ENCODE peak calls at places on chromosomes 11 and 22, in six cellular contexts. U is cardiac fibroblast, Q is tibial nerve, E is osteoblast, I is OCI-LY7, A is IMR-90. T is an unnamed sample.

GRCh38 chr11:926341-926916 is 759 bp downstream of the AP2A2 start:
- DNase-seq in E (peak), I (no peak), A (peak), Q (no peak), U (peak), T (no peak)

GRCh38 chr11:4087551-4087950 is 7.0 kb upstream of the RRM1 start:
- DNase-seq in E (peak), A (peak), I (no peak), U (no peak), Q (no peak), T (no peak)

GRCh38 chr11:77019976-77020591 is 14.1 kb upstream of the B3GNT6 start:
- DNase-seq in Q (no peak), A (peak), U (peak), I (no peak), E (no peak), T (no peak)

GRCh38 chr11:75465701-75466531 is 32.9 kb upstream of the KLHL35 start:
- DNase-seq in I (no peak), A (peak), U (peak), Q (no peak), E (peak), T (no peak)

GRCh38 chr11:20193307-20193706 is 33.0 kb upstream of the DBX1 start:
- DNase-seq in E (no peak), U (no peak), A (no peak), I (no peak), Q (no peak), T (peak)

GRCh38 chr11:32581556-32581955 is 2.1 kb upstream of the EIF3M start:
- DNase-seq in I (no peak), A (no peak), E (no peak), Q (no peak), U (no peak), T (no peak)

GRCh38 chr11:24391165-24391564 is 105.7 kb upstream of the LUZP2 start:
- DNase-seq in E (no peak), A (peak), Q (no peak), I (no peak), U (peak), T (no peak)

GRCh38 chr22:25235547-25236290 is 16.3 kb downstream of the CRYBB2 start:
- DNase-seq in E (peak), I (peak), U (peak), Q (no peak), A (peak), T (peak)

GRCh38 chr11:85277693-85278092 is 349.5 kb downstream of the DLG2 start:
- DNase-seq in A (no peak), U (no peak), Q (no peak), I (no peak), E (no peak), T (no peak)

GRCh38 chr11:12838463-12839120 is 164.4 kb downstream of the TEAD1 start:
- DNase-seq in U (peak), Q (no peak), A (no peak), E (peak), I (no peak), T (peak)

GRCh38 chr11:45543808-45544422 is 121.5 kb downstream of the CHST1 start:
- DNase-seq in A (peak), E (no peak), U (peak), Q (no peak), I (peak), T (peak)

GRCh38 chr11:44014968-44015623 is 32.7 kb upstream of the ACCSL start:
- DNase-seq in A (peak), Q (no peak), I (no peak), E (peak), U (peak), T (no peak)

GRCh38 chr22:24247011-24247507 is 2.2 kb upstream of the GGT5 start:
- DNase-seq in I (no peak), U (peak), Q (no peak), E (peak), A (peak), T (no peak)

GRCh38 chr11:48001438-48002021 is 21.2 kb downstream of the PTPRJ start:
- DNase-seq in E (peak), U (peak), Q (no peak), A (peak), I (peak), T (peak)

GRCh38 chr11:3105791-3106735 is 48.8 kb upstream of the CARS1 start:
- DNase-seq in U (no peak), Q (no peak), I (no peak), A (no peak), E (peak), T (no peak)

GRCh38 chr11:44418438-44418795 is 108.5 kb upstream of the ALX4 start:
- DNase-seq in A (no peak), U (no peak), E (no peak), Q (no peak), I (no peak), T (no peak)

GRCh38 chr11:134730596-134731538 is 318.8 kb upstream of the B3GAT1 start:
- DNase-seq in Q (no peak), I (no peak), A (no peak), U (no peak), E (no peak), T (no peak)

GRCh38 chr11:133477263-133477625 is 55.1 kb downstream of the OPCML start:
- DNase-seq in Q (no peak), I (no peak), A (no peak), E (no peak), U (no peak), T (no peak)

GRCh38 chr11:88680806-88681205 is 343.3 kb upstream of the CTSC start:
- DNase-seq in E (no peak), Q (no peak), I (no peak), A (peak), U (peak), T (no peak)

GRCh38 chr11:126547691-126548090 is 192.2 kb downstream of the ST3GAL4 start:
- DNase-seq in I (no peak), A (peak), Q (no peak), U (no peak), E (no peak), T (no peak)

GRCh38 chr11:105609341-105609781 is 512 bp upstream of the GRIA4 start:
- DNase-seq in U (peak), I (no peak), Q (no peak), A (peak), E (no peak), T (peak)

GRCh38 chr11:72641900-72642814 is 32.1 kb downstream of the PDE2A start:
- DNase-seq in A (no peak), U (peak), I (no peak), Q (no peak), E (peak), T (no peak)

GRCh38 chr22:48208894-48209293 is 1446.4 kb downstream of the TBC1D22A start:
- DNase-seq in I (no peak), U (no peak), E (no peak), A (no peak), Q (no peak), T (no peak)

GRCh38 chr11:96752221-96752620 is 362.4 kb downstream of the JRKL start:
- DNase-seq in I (no peak), A (no peak), U (no peak), Q (no peak), E (peak), T (no peak)

GRCh38 chr11:130159139-130159538 is 443 bp upstream of the ST14 start:
- DNase-seq in Q (no peak), I (no peak), A (no peak), E (no peak), U (no peak), T (no peak)

GRCh38 chr11:67277231-67277961 is 11.1 kb downstream of the GRK2 start:
- DNase-seq in E (peak), U (peak), Q (peak), A (peak), I (peak), T (peak)

GRCh38 chr11:59394186-59394585 is 32.0 kb downstream of the OR5A2 start:
- DNase-seq in Q (no peak), A (no peak), E (no peak), I (no peak), U (no peak), T (no peak)

GRCh38 chr11:69643646-69644045 is 2.7 kb downstream of the CCND1 start:
- DNase-seq in U (no peak), I (no peak), E (no peak), Q (no peak), A (no peak), T (no peak)

GRCh38 chr11:69642913-69643632 is 2.1 kb downstream of the CCND1 start:
- DNase-seq in E (peak), Q (peak), I (peak), A (peak), U (peak), T (peak)

GRCh38 chr11:69644962-69645675 is 4.2 kb downstream of the CCND1 start:
- DNase-seq in E (peak), U (no peak), A (no peak), I (no peak), Q (no peak), T (no peak)

GRCh38 chr11:69645801-69646492 is 5.0 kb downstream of the CCND1 start:
- DNase-seq in E (peak), I (no peak), Q (no peak), U (no peak), A (no peak), T (no peak)

GRCh38 chr11:69644071-69644961 is 3.4 kb downstream of the CCND1 start:
- DNase-seq in U (peak), A (peak), I (no peak), Q (peak), E (peak), T (no peak)
- TF ChIP-seq CTCF in U (peak), A (peak), I (peak), Q (peak), E (peak), T (no peak)

GRCh38 chr11:57320719-57321387 is 3.9 kb downstream of the TNKS1BP1 start:
- DNase-seq in Q (no peak), A (no peak), U (no peak), E (peak), I (no peak), T (no peak)
- H3K4me3 ChIP-seq in Q (no peak), A (no peak), U (no peak), E (no peak), I (no peak), T (no peak)

DNA sequence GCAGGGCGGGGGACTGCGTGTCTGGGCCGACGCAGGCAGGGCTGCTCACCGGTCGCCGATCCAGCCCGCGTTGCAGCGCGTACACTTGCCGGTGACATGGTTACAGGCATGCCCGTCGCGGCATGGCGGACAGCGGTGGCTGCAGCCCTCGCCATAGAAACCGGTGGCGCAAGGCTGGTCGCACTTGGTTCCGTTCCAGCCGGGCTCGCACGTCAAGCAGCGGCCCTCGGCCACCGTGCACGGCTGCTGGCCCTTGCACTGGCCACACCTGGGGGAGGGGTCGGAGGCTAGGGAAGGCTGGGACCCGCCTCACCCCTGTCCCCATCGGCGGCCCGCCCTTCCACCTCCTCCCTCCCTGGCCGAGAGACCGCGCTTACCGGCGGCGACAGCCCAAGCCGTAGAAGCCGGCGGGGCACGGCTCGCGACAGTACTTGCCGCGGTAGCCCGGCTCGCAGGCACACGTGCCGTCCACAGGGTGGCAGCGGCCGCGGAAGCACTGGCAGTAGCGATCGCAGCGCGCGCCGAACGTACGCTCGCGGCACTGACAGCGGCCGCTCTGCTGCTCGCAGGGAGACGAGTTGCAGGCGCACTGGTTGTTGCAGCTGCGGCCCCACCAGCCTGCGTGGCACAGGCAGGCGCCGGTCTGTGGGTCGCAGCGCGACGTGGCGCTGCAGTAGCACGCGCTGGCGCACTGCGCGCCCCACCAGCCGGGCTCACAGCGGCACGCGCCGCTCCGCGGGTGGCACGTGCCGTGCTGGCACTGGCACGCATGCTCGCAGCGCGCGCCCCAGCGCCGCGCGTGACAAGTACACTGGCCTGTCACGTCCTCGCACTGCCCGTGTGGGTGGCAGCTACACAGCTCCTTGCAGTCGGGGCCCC is 6.7 kb downstream of the SCARF2 start:
- DNase-seq in U (no peak), Q (no peak), A (no peak), I (no peak), E (peak), T (peak)
- TF ChIP-seq CTCF in U (no peak), Q (peak), A (no peak), I (no peak), E (no peak), T (peak)

GRCh38 chr11:27718853-27719574 is 18.8 kb upstream of the BDNF start:
- DNase-seq in U (peak), I (no peak), E (peak), Q (no peak), A (peak), T (no peak)

GRCh38 chr11:27718346-27718852 is 18.1 kb upstream of the BDNF start:
- DNase-seq in I (no peak), U (peak), Q (no peak), E (peak), A (peak), T (no peak)

GRCh38 chr11:27717801-27718229 is 17.6 kb upstream of the BDNF start:
- DNase-seq in Q (no peak), E (no peak), A (no peak), I (no peak), U (no peak), T (no peak)

GRCh38 chr11:27720277-27720830 is 20.1 kb upstream of the BDNF start:
- DNase-seq in I (no peak), A (peak), E (peak), U (peak), Q (no peak), T (peak)

GRCh38 chr11:27719575-27719925 is 19.3 kb upstream of the BDNF start:
- DNase-seq in I (no peak), A (no peak), U (no peak), E (no peak), Q (no peak), T (no peak)
- H3K4me3 ChIP-seq in I (no peak), A (peak), U (peak), E (peak), Q (peak), T (no peak)

GRCh38 chr11:6568191-6568918 is 35.1 kb downstream of the RRP8 start:
- DNase-seq in E (peak), A (peak), U (peak), Q (no peak), I (no peak), T (no peak)
- TF ChIP-seq CTCF in E (no peak), A (no peak), U (no peak), Q (no peak), I (peak), T (no peak)

GRCh38 chr11:128592454-128592853 is 5.1 kb upstream of the ETS1 start:
- DNase-seq in U (no peak), Q (no peak), A (no peak), I (no peak), E (no peak), T (no peak)
- H3K4me3 ChIP-seq in U (no peak), Q (no peak), A (no peak), I (no peak), E (no peak), T (no peak)

GRCh38 chr22:20017622-20017958 is 967 bp upstream of the ARVCF start:
- DNase-seq in Q (no peak), E (peak), U (no peak), A (no peak), I (no peak), T (no peak)

GRCh38 chr22:20015971-20016733 is 471 bp downstream of the ARVCF start:
- DNase-seq in A (no peak), I (peak), E (peak), U (no peak), Q (no peak), T (no peak)

GRCh38 chr22:20018001-20018400 is 1.4 kb upstream of the ARVCF start:
- DNase-seq in Q (no peak), E (peak), U (no peak), I (no peak), A (no peak), T (no peak)

GRCh38 chr22:20015187-20015625 is 1.4 kb downstream of the ARVCF start:
- DNase-seq in E (peak), U (no peak), Q (no peak), A (no peak), I (no peak), T (no peak)

DNA sequence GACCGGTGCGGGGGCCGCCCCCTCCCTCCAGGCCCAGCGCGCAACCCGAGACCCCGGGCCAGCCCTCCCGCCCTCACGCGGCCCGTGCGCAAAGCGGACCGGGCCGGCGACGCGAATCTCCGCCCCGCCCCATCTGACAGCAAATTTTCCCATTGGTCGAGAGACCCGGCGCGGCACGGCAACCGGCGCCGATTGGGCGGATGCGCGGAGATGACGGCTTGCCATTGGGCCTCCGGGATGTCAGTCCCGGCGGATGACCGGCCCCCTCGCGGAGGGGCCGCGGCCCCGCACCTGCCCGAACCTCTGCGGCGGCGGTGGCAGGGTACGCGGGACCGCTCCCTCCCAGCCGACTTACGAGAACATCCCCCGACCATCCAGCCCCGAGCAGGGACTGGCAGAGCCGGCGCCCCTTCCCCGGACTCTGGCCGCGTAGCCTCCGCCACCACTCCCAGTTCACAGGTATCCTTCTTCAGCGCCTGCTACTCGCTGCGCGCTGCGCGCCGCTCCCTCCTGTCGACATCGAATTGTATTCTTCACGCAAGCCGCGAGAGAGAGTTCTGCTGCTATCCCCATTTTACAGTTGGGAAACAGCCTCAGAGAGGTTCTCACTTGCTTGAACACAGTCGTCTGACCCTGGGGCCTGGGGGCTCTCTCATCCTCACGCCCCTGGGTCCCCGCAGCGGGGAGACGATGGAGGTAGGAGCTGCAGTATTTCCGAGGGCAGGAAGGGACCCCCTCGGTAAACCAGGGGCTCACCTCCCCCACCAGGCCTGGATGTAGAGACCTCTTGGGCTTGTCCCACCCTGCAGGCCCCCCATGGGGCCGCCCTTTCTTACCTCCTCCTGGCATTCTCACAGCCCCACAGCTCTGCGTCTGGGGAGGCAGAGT is at the start of gene ARVCF:
- DNase-seq in Q (peak), E (peak), I (peak), U (peak), A (peak), T (peak)
- TF ChIP-seq CTCF in Q (peak), E (no peak), I (peak), U (no peak), A (peak), T (no peak)

GRCh38 chr11:92057849-92058442 is 166.7 kb upstream of the FAT3 start:
- DNase-seq in A (no peak), E (no peak), Q (no peak), I (no peak), U (peak), T (no peak)
- H3K4me3 ChIP-seq in A (no peak), E (no peak), Q (no peak), I (no peak), U (no peak), T (no peak)

GRCh38 chr11:128756469-128756868 is 62.6 kb downstream of the FLI1 start:
- DNase-seq in U (no peak), E (no peak), I (no peak), A (no peak), Q (no peak), T (no peak)

GRCh38 chr11:128759168-128759567 is 65.3 kb downstream of the FLI1 start:
- DNase-seq in U (no peak), E (no peak), I (no peak), A (no peak), Q (no peak), T (no peak)

GRCh38 chr11:128759597-128759996 is 65.7 kb downstream of the FLI1 start:
- DNase-seq in Q (no peak), U (peak), A (peak), E (peak), I (no peak), T (no peak)

GRCh38 chr11:128757235-128757711 is 63.4 kb downstream of the FLI1 start:
- DNase-seq in A (peak), U (peak), E (peak), I (peak), Q (no peak), T (peak)

DNA sequence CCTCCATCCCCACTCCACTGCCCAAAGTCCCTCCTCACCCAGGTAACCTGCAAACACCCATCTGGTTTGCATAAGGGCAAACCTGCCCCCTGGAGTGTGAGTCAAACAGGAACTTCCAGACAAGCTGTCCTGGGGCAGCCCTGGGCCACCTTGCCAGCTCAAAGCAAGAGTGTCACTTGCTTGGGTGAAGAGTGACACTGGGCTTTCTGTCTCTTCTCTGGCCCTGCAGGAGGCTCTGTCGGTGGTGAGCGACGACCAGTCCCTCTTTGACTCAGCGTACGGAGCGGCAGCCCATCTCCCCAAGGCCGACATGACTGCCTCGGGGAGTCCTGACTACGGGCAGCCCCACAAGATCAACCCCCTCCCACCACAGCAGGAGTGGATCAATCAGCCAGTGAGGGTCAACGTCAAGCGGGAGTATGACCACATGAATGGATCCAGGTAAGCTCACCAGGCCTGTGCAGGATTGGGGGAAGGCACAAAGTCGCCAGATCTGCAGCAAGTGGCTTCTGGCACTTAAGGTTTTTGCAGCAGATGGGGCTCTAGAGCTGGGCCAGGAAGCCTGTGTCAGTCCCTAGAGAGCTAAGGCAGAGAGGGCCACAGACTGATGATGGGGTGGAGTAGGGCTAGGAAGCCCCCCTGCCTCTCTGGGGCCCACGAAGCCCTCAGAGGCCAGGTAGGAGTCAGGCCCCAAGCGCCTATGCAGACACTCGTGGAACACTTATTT is 64.2 kb downstream of the FLI1 start:
- DNase-seq in U (no peak), A (no peak), I (peak), E (no peak), Q (no peak), T (peak)
- TF ChIP-seq CTCF in U (no peak), A (no peak), I (no peak), E (no peak), Q (no peak), T (peak)

T was measured in GM12865.